ENCODE peak calls at places on chromosomes 7 and 10, in seven cellular contexts. One of them, this sample, is unnamed.

GRCh38 chr10:26557641-26558014 is 119.5 kb downstream of the APBB1IP start:
- DNase-seq in cardiac fibroblast: peak
- DNase-seq in upper lobe of right lung: no peak
- DNase-seq in A549: no peak
- DNase-seq in epithelial cell of esophagus: no peak
- DNase-seq in stomach: no peak
- DNase-seq in A673: no peak
- DNase-seq in this sample: peak

GRCh38 chr10:95626468-95626867 is 30.0 kb downstream of the ALDH18A1 start:
- DNase-seq in cardiac fibroblast: no peak
- DNase-seq in upper lobe of right lung: no peak
- DNase-seq in A549: no peak
- DNase-seq in epithelial cell of esophagus: peak
- DNase-seq in stomach: no peak
- DNase-seq in A673: no peak
- DNase-seq in this sample: no peak

GRCh38 chr10:28177944-28178637 is 124.8 kb downstream of the MPP7 start:
- DNase-seq in cardiac fibroblast: peak
- DNase-seq in upper lobe of right lung: no peak
- DNase-seq in A549: no peak
- DNase-seq in epithelial cell of esophagus: peak
- DNase-seq in stomach: no peak
- DNase-seq in A673: no peak
- DNase-seq in this sample: peak

GRCh38 chr10:84432891-84433290 is 104.5 kb downstream of the CCSER2 start:
- DNase-seq in cardiac fibroblast: no peak
- DNase-seq in upper lobe of right lung: no peak
- DNase-seq in A549: no peak
- DNase-seq in epithelial cell of esophagus: no peak
- DNase-seq in stomach: no peak
- DNase-seq in A673: no peak
- DNase-seq in this sample: no peak

GRCh38 chr10:78552261-78552811 is 516.4 kb upstream of the ZMIZ1 start:
- DNase-seq in cardiac fibroblast: peak
- DNase-seq in upper lobe of right lung: no peak
- DNase-seq in A549: no peak
- DNase-seq in epithelial cell of esophagus: no peak
- DNase-seq in stomach: no peak
- DNase-seq in A673: no peak
- DNase-seq in this sample: no peak

GRCh38 chr7:96187735-96188622 is 133.9 kb downstream of the SLC25A13 start:
- DNase-seq in cardiac fibroblast: no peak
- DNase-seq in upper lobe of right lung: no peak
- DNase-seq in A549: no peak
- DNase-seq in epithelial cell of esophagus: no peak
- DNase-seq in stomach: no peak
- DNase-seq in A673: peak
- DNase-seq in this sample: no peak

GRCh38 chr10:100621360-100622205 is 85.8 kb downstream of the HIF1AN start:
- DNase-seq in cardiac fibroblast: peak
- DNase-seq in upper lobe of right lung: peak
- DNase-seq in A549: no peak
- DNase-seq in epithelial cell of esophagus: no peak
- DNase-seq in stomach: no peak
- DNase-seq in A673: peak
- DNase-seq in this sample: no peak

GRCh38 chr10:131726460-131726861 is 174.3 kb upstream of the PPP2R2D start:
- DNase-seq in cardiac fibroblast: no peak
- DNase-seq in upper lobe of right lung: peak
- DNase-seq in A549: no peak
- DNase-seq in epithelial cell of esophagus: no peak
- DNase-seq in stomach: peak
- DNase-seq in A673: peak
- DNase-seq in this sample: no peak

GRCh38 chr7:99314504-99314903 is 11.2 kb upstream of the ARPC1A start:
- DNase-seq in cardiac fibroblast: no peak
- DNase-seq in upper lobe of right lung: no peak
- DNase-seq in A549: no peak
- DNase-seq in epithelial cell of esophagus: peak
- DNase-seq in stomach: peak
- DNase-seq in A673: no peak
- DNase-seq in this sample: no peak

GRCh38 chr7:133431134-133431711 is 178.3 kb downstream of the EXOC4 start:
- DNase-seq in cardiac fibroblast: no peak
- DNase-seq in upper lobe of right lung: no peak
- DNase-seq in A549: no peak
- DNase-seq in epithelial cell of esophagus: peak
- DNase-seq in stomach: no peak
- DNase-seq in A673: no peak
- DNase-seq in this sample: peak
- H3K4me3 ChIP-seq in cardiac fibroblast: no peak
- H3K4me3 ChIP-seq in upper lobe of right lung: no peak
- H3K4me3 ChIP-seq in A549: no peak
- H3K4me3 ChIP-seq in epithelial cell of esophagus: no peak
- H3K4me3 ChIP-seq in stomach: no peak
- H3K4me3 ChIP-seq in A673: no peak
- H3K4me3 ChIP-seq in this sample: no peak

GRCh38 chr10:125104559-125104958 is 55.8 kb downstream of the CTBP2 start:
- DNase-seq in cardiac fibroblast: no peak
- DNase-seq in upper lobe of right lung: no peak
- DNase-seq in A549: no peak
- DNase-seq in epithelial cell of esophagus: no peak
- DNase-seq in stomach: peak
- DNase-seq in A673: no peak
- DNase-seq in this sample: no peak
- TF ChIP-seq CTCF in cardiac fibroblast: no peak
- TF ChIP-seq CTCF in upper lobe of right lung: no peak
- TF ChIP-seq CTCF in A549: no peak
- TF ChIP-seq CTCF in epithelial cell of esophagus: no peak
- TF ChIP-seq CTCF in stomach: no peak
- TF ChIP-seq CTCF in A673: no peak
- TF ChIP-seq CTCF in this sample: no peak

GRCh38 chr7:49102413-49102812 is 178.1 kb downstream of the CDC14C start:
- DNase-seq in cardiac fibroblast: no peak
- DNase-seq in upper lobe of right lung: no peak
- DNase-seq in A549: no peak
- DNase-seq in epithelial cell of esophagus: no peak
- DNase-seq in stomach: no peak
- DNase-seq in A673: no peak
- DNase-seq in this sample: no peak
- H3K4me3 ChIP-seq in cardiac fibroblast: no peak
- H3K4me3 ChIP-seq in upper lobe of right lung: no peak
- H3K4me3 ChIP-seq in A549: no peak
- H3K4me3 ChIP-seq in epithelial cell of esophagus: no peak
- H3K4me3 ChIP-seq in stomach: no peak
- H3K4me3 ChIP-seq in A673: no peak
- H3K4me3 ChIP-seq in this sample: no peak

DNA sequence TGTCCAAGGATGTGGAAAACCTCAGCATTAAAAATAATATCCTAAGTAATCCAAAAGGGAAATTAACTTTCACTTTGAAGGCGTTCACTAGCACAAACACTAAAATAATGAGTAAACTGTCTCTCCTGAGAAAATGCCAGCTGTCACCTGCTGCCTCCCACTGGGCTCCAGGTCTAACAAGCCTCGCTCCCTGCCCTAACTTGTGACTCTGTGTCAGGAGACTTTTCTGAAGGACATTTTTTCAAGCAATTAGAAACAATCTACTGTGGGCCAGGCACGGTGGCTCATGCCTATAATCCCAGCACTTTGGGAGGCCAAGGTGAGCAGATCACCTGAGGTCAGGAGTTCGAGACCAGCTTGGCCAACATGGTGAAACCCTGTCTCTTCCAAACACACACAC is 72.8 kb upstream of the GLCCI1 start:
- DNase-seq in cardiac fibroblast: no peak
- DNase-seq in upper lobe of right lung: no peak
- DNase-seq in A549: no peak
- DNase-seq in epithelial cell of esophagus: peak
- DNase-seq in stomach: no peak
- DNase-seq in A673: no peak
- DNase-seq in this sample: no peak
- TF ChIP-seq CTCF in cardiac fibroblast: no peak
- TF ChIP-seq CTCF in upper lobe of right lung: no peak
- TF ChIP-seq CTCF in A549: no peak
- TF ChIP-seq CTCF in epithelial cell of esophagus: peak
- TF ChIP-seq CTCF in stomach: no peak
- TF ChIP-seq CTCF in A673: no peak
- TF ChIP-seq CTCF in this sample: no peak